ENCODE peak calls at places on chromosomes 3 and 15, in seven cellular contexts. One of them, this sample, is unnamed.
A peak's percentile ranks its signal among the peaks of the same experiment; 100 is the strongest.

GRCh38 chr3:143885803-143886427 is 37.6 kb upstream of the SLC9A9 start:
- DNase-seq in GM06990: peak; percentile 22
- DNase-seq in NCI-H1048: no peak
- DNase-seq in KG1: peak; percentile 15
- DNase-seq in C1 segment of cervical spinal cord: peak; percentile 8
- DNase-seq in fibroblast of the aortic adventitia: peak; percentile 57
- DNase-seq in NCI-H1092 treated with DMSO at 0.1 percent for 48 hours: peak; percentile 9
- DNase-seq in this sample: peak; percentile 29

GRCh38 chr3:128493221-128494151 is 485 bp upstream of the GATA2 start:
- DNase-seq in GM06990: no peak
- DNase-seq in NCI-H1048: no peak
- DNase-seq in KG1: no peak
- DNase-seq in C1 segment of cervical spinal cord: no peak
- DNase-seq in fibroblast of the aortic adventitia: no peak
- DNase-seq in NCI-H1092 treated with DMSO at 0.1 percent for 48 hours: no peak
- DNase-seq in this sample: no peak

GRCh38 chr3:195895078-195895899 is 13.1 kb downstream of the TNK2 start:
- DNase-seq in GM06990: peak; percentile 74
- DNase-seq in NCI-H1048: no peak
- DNase-seq in KG1: no peak
- DNase-seq in C1 segment of cervical spinal cord: peak; percentile 50
- DNase-seq in fibroblast of the aortic adventitia: peak; percentile 17
- DNase-seq in NCI-H1092 treated with DMSO at 0.1 percent for 48 hours: peak; percentile 62
- DNase-seq in this sample: no peak

GRCh38 chr3:69292959-69293574 is 92.8 kb downstream of the FRMD4B start:
- DNase-seq in GM06990: no peak
- DNase-seq in NCI-H1048: no peak
- DNase-seq in KG1: no peak
- DNase-seq in C1 segment of cervical spinal cord: no peak
- DNase-seq in fibroblast of the aortic adventitia: no peak
- DNase-seq in NCI-H1092 treated with DMSO at 0.1 percent for 48 hours: no peak
- DNase-seq in this sample: no peak

GRCh38 chr3:37492977-37493471 is 318.6 kb upstream of the LRRFIP2 start:
- DNase-seq in GM06990: no peak
- DNase-seq in NCI-H1048: no peak
- DNase-seq in KG1: no peak
- DNase-seq in C1 segment of cervical spinal cord: no peak
- DNase-seq in fibroblast of the aortic adventitia: peak; percentile 30
- DNase-seq in NCI-H1092 treated with DMSO at 0.1 percent for 48 hours: peak; percentile 36
- DNase-seq in this sample: peak; percentile 43

GRCh38 chr3:82163907-82164520 is 402.6 kb upstream of the GBE1 start:
- DNase-seq in GM06990: no peak
- DNase-seq in NCI-H1048: no peak
- DNase-seq in KG1: no peak
- DNase-seq in C1 segment of cervical spinal cord: no peak
- DNase-seq in fibroblast of the aortic adventitia: peak; percentile 22
- DNase-seq in NCI-H1092 treated with DMSO at 0.1 percent for 48 hours: no peak
- DNase-seq in this sample: no peak

GRCh38 chr3:177813322-177813721 is 616.0 kb upstream of the TBL1XR1 start:
- DNase-seq in GM06990: no peak
- DNase-seq in NCI-H1048: no peak
- DNase-seq in KG1: no peak
- DNase-seq in C1 segment of cervical spinal cord: no peak
- DNase-seq in fibroblast of the aortic adventitia: no peak
- DNase-seq in NCI-H1092 treated with DMSO at 0.1 percent for 48 hours: peak; percentile 55
- DNase-seq in this sample: no peak

GRCh38 chr3:150790621-150791020 is 27.7 kb upstream of the SIAH2 start:
- DNase-seq in GM06990: no peak
- DNase-seq in NCI-H1048: no peak
- DNase-seq in KG1: no peak
- DNase-seq in C1 segment of cervical spinal cord: no peak
- DNase-seq in fibroblast of the aortic adventitia: peak; percentile 12
- DNase-seq in NCI-H1092 treated with DMSO at 0.1 percent for 48 hours: no peak
- DNase-seq in this sample: no peak

GRCh38 chr3:131402391-131403039 is 20.9 kb downstream of the NUDT16 start:
- DNase-seq in GM06990: peak; percentile 2
- DNase-seq in NCI-H1048: no peak
- DNase-seq in KG1: no peak
- DNase-seq in C1 segment of cervical spinal cord: no peak
- DNase-seq in fibroblast of the aortic adventitia: peak; percentile 58
- DNase-seq in NCI-H1092 treated with DMSO at 0.1 percent for 48 hours: no peak
- DNase-seq in this sample: no peak

GRCh38 chr15:90708516-90708915 is 8.6 kb upstream of the BLM start:
- DNase-seq in GM06990: no peak
- DNase-seq in NCI-H1048: no peak
- DNase-seq in KG1: no peak
- DNase-seq in C1 segment of cervical spinal cord: no peak
- DNase-seq in fibroblast of the aortic adventitia: peak; percentile 59
- DNase-seq in NCI-H1092 treated with DMSO at 0.1 percent for 48 hours: no peak
- DNase-seq in this sample: no peak

GRCh38 chr3:11603628-11604027 is 40.1 kb downstream of the VGLL4 start:
- DNase-seq in GM06990: no peak
- DNase-seq in NCI-H1048: no peak
- DNase-seq in KG1: no peak
- DNase-seq in C1 segment of cervical spinal cord: no peak
- DNase-seq in fibroblast of the aortic adventitia: peak; percentile 95
- DNase-seq in NCI-H1092 treated with DMSO at 0.1 percent for 48 hours: no peak
- DNase-seq in this sample: peak; percentile 88

GRCh38 chr15:31200735-31201151 is 99.2 kb upstream of the TRPM1 start:
- DNase-seq in GM06990: peak; percentile 64
- DNase-seq in NCI-H1048: no peak
- DNase-seq in KG1: no peak
- DNase-seq in C1 segment of cervical spinal cord: peak; percentile 76
- DNase-seq in fibroblast of the aortic adventitia: peak; percentile 69
- DNase-seq in NCI-H1092 treated with DMSO at 0.1 percent for 48 hours: peak; percentile 26
- DNase-seq in this sample: peak; percentile 57

This sample was measured in fibroblast of gingiva.